ENCODE peak calls at places on chromosomes 12 and 14, in four cellular contexts. P is HepG2, H is K562, A is GM12878. B is an unnamed sample.

GRCh38 chr14:76456200-76456599 is 80.3 kb downstream of the ESRRB start:
- DNase-seq in P (peak), H (peak), A (peak), B (peak)

GRCh38 chr14:52299692-52300278 is 14.3 kb upstream of the PTGER2 start:
- DNase-seq in P (peak), H (peak), A (no peak), B (peak)

GRCh38 chr14:22622220-22622619 is 21.9 kb downstream of the OR6J1 start:
- DNase-seq in P (no peak), H (no peak), A (no peak), B (no peak)

GRCh38 chr14:102500190-102500661 is 9.3 kb downstream of the ANKRD9 start:
- DNase-seq in P (no peak), H (no peak), A (no peak), B (no peak)

GRCh38 chr12:92593734-92594402 is 108.9 kb upstream of the PLEKHG7 start:
- DNase-seq in P (peak), H (no peak), A (peak), B (no peak)

GRCh38 chr12:64528616-64529015 is 76.7 kb downstream of the TBK1 start:
- DNase-seq in P (no peak), H (no peak), A (no peak), B (no peak)

GRCh38 chr12:87866602-87867292 is 162.5 kb downstream of the C12orf50 start:
- DNase-seq in P (peak), H (no peak), A (no peak), B (peak)

GRCh38 chr12:102797513-102797912 is 119.5 kb downstream of the PAH start:
- DNase-seq in P (no peak), H (no peak), A (no peak), B (no peak)

GRCh38 chr12:94768398-94769039 is 118.2 kb upstream of the TMCC3 start:
- DNase-seq in P (no peak), H (no peak), A (peak), B (no peak)

GRCh38 chr12:106080786-106081185 is 58.0 kb downstream of the NUAK1 start:
- DNase-seq in P (no peak), H (no peak), A (no peak), B (no peak)

GRCh38 chr14:30994681-30995620 is 30.5 kb upstream of the AP4S1 start:
- DNase-seq in P (no peak), H (no peak), A (peak), B (no peak)
- TF ChIP-seq BHLHE40 in P (no peak), H (no peak), A (no peak), B (no peak)

DNA sequence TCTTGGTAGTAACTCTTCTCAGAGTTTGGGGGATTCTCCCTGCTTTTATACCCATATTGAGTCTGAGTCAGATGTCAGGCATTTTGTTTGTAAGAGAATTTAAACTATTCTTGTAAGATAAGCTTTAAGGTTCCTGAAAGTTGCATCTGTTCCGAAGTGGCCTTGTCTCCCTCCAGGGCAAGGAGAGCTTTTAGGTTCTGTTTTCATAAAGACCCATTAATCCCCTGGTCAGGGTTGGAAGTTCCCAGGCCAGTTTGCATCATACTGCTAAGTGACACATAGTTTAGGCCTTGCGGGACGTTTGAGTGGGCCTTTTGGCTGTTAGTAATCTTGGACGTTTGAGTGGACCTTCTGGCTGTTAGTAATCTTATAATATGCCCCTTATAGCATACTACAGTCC is 396.7 kb downstream of the NPAS3 start:
- DNase-seq in P (no peak), H (no peak), A (no peak), B (no peak)
- TF ChIP-seq SP1 in P (no peak), H (no peak), A (no peak), B (no peak)

DNA sequence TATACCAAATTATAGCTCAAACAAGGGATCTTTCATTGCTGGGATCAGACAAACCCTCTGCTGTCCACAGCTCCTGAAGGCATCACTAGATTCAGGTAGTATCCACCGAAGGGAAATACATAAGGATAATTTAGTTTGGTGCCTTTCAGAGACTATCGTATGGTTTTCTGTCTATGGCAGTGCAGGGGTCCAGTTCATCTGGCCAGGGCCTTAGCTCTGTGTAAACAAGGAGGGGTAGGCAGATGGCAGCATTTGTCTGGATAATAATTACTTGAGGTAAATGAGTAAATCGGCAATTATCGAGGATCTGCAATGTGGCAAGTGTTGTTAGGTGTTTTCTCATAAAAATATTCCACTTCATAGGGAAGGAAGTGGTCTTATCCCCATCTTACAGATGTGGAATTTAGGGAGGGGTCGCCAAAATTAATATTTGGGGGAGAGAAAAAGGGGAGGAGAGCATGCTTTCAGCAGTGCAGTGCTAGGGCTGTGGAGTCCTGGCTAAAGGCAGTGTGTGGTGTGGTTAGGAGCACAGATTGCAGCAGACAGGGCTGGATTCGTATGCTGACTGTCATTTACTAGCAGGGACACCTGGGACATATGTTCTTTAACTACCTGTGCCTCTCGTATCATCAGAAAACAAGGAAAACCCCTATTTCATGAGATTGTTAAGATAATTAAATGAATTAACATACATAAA is 27.0 kb downstream of the RASSF8 start:
- DNase-seq in P (no peak), H (no peak), A (no peak), B (no peak)
- TF ChIP-seq TARDBP in P (no peak), H (no peak), A (no peak), B (no peak)

GRCh38 chr14:30417121-30417520 is 141.8 kb upstream of the G2E3 start:
- DNase-seq in P (no peak), H (no peak), A (no peak), B (no peak)
- TF ChIP-seq BHLHE40 in P (no peak), H (no peak), A (no peak), B (no peak)

DNA sequence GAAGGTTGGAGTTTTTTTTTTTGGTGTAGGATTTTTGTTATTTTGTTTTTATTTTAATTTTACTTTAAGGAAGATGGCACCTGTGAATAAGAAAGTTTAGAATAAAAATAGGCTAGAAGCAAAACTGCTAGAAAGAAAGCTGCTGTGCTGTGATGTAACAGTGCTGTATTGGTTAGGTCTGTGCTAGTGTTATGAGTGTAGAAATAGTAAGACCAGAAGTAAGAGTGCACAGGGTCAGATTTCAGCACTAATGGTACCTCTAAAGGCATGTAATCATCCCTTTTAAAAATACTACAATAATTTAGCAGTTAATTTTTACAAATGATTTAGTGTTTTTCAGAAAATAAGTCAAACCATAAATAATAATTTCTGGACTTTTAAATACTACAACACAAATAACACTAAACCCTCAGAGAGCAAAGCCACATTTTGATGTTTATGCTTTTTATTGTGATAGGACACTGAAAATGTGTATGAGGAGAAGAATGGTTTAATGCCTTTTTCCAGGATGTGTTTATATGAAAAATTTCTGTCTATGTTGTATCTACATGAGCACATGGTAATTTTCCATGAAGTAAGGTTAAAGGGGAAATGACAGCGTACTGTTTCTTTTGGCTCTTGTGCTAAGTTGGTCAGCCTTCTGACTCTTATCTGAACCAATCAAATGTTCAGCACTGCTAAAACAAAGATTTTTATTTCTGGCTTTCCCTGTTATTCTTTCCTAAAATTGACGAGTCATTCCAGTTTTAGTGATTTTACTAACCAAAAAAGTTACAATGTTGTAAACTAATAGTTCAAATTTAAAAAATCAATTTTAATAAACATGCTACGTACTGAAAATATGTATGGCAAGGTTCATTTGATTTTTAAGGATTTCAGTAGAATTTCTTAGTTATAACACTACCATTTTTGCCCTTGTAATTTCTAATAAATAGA is 96.1 kb downstream of the PPHLN1 start:
- DNase-seq in P (no peak), H (peak), A (peak), B (no peak)
- TF ChIP-seq SP1 in P (no peak), H (no peak), A (no peak), B (no peak)

B was measured in HEK293T.